ENCODE peak calls at places on chromosomes 3 and 15, in ten cellular contexts. V is dorsolateral prefrontal cortex, D is HFF-Myc, F is right lobe of liver, E is uterus, X is osteocyte, P is PC-3, S is nephron progenitor cell, A is A673, B is foreskin keratinocyte. M is an unnamed sample.

GRCh38 chr3:115784739-115785571 is 161.6 kb downstream of the GAP43 start:
- DNase-seq in A (no peak), V (no peak), P (peak; percentile 26), E (no peak), S (no peak), X (no peak), D (peak; percentile 95), F (no peak), B (no peak), M (no peak)

GRCh38 chr3:156776046-156776445 is 50.1 kb upstream of the LEKR1 start:
- DNase-seq in X (no peak), E (no peak), B (no peak), D (no peak), P (no peak), V (no peak), F (no peak), A (no peak), S (no peak), M (no peak)

GRCh38 chr3:197598404-197598980 is 42.7 kb upstream of the BDH1 start:
- DNase-seq in E (no peak), V (no peak), P (no peak), X (peak; percentile 48), S (no peak), A (no peak), B (no peak), F (no peak), D (no peak), M (no peak)

GRCh38 chr3:147398841-147399534 is 7.4 kb downstream of the ZIC4 start:
- DNase-seq in B (no peak), A (no peak), P (peak; percentile 44), S (no peak), X (no peak), V (no peak), E (no peak), D (no peak), F (no peak), M (no peak)

GRCh38 chr3:54564374-54564925 is 363.4 kb downstream of the LRTM1 start:
- DNase-seq in S (no peak), V (no peak), A (no peak), D (no peak), P (no peak), E (no peak), X (peak; percentile 51), B (peak; percentile 5), F (no peak), M (no peak)

GRCh38 chr3:25056-25455 is 171.5 kb upstream of the CHL1 start:
- DNase-seq in S (no peak), B (no peak), X (no peak), F (no peak), D (no peak), E (no peak), V (no peak), A (no peak), P (no peak), M (no peak)

GRCh38 chr3:24854748-24855147 is 360.1 kb upstream of the THRB start:
- DNase-seq in X (no peak), B (no peak), E (no peak), S (no peak), D (no peak), V (no peak), F (no peak), P (no peak), A (no peak), M (no peak)

GRCh38 chr3:47370887-47371697 is 9.7 kb upstream of the PTPN23 start:
- DNase-seq in X (no peak), B (no peak), P (no peak), V (no peak), S (peak; percentile 44), D (no peak), F (peak; percentile 43), E (no peak), A (no peak), M (no peak)

GRCh38 chr3:122786067-122786466 is 7.6 kb downstream of the HSPBAP1 start:
- DNase-seq in B (peak; percentile 35), S (no peak), V (no peak), A (no peak), F (no peak), P (peak; percentile 82), X (no peak), D (peak; percentile 19), E (no peak), M (no peak)

GRCh38 chr3:86976206-86976605 is 14.7 kb downstream of the VGLL3 start:
- DNase-seq in F (no peak), V (no peak), P (no peak), A (no peak), X (no peak), D (no peak), S (no peak), B (no peak), E (no peak), M (no peak)

GRCh38 chr3:155753038-155753647 is 8.3 kb upstream of the PLCH1 start:
- DNase-seq in P (peak; percentile 67), V (no peak), F (no peak), X (no peak), E (no peak), A (peak; percentile 54), B (no peak), S (no peak), D (no peak), M (no peak)

GRCh38 chr3:44624696-44625528 is at the start of gene ZNF197:
- DNase-seq in E (peak; percentile 81), A (peak; percentile 90), S (peak; percentile 83), D (peak; percentile 87), X (peak; percentile 92), F (peak; percentile 82), V (peak; percentile 93), B (peak; percentile 77), P (peak; percentile 91), M (peak; percentile 53)

GRCh38 chr15:28106294-28107110 is 7.4 kb upstream of the OCA2 start:
- DNase-seq in V (no peak), X (no peak), F (no peak), P (no peak), A (peak; percentile 26), S (peak; percentile 71), D (no peak), B (no peak), E (no peak), M (no peak)

DNA sequence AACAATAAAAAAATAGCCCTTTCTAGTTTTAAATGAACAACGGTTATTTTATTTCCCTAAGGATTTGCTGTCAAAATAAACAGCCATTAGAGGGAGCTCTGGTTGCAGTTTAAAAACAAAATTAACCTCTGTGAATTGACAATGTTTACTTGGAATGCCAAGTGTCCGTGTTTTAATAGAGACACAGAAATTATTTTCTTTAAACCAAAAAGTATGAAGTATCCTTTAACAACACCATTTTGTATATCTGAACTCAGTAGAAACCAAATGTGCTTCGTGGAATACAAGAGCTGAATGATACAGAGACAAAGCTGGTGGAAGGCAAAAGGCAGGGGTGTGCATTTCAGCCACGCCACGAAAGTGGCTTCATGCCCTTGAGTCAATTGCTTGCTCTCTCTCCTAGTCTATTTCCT is 74.4 kb downstream of the MOBP start:
- DNase-seq in S (no peak), X (no peak), F (no peak), B (no peak), D (no peak), V (no peak), E (no peak), P (peak; percentile 64), A (peak; percentile 19), M (no peak)
- TF ChIP-seq CTCF in S (peak; percentile 38), X (peak; percentile 43), F (peak; percentile 65), B (peak; percentile 77), D (peak; percentile 34), V (peak; percentile 67), E (peak; percentile 13), P (peak; percentile 91), A (peak; percentile 51), M (peak; percentile 58)

GRCh38 chr15:87033056-87033455 is 953.4 kb downstream of the AGBL1 start:
- DNase-seq in V (no peak), X (no peak), B (no peak), A (no peak), D (no peak), S (peak; percentile 2), E (no peak), F (no peak), P (peak; percentile 46), M (no peak)
- TF ChIP-seq CTCF in V (peak; percentile 41), X (peak; percentile 14), B (peak; percentile 34), A (no peak), D (peak; percentile 11), S (peak; percentile 42), E (no peak), F (no peak), P (peak; percentile 43), M (peak; percentile 35)

GRCh38 chr3:192186508-192186907 is 540.8 kb downstream of the FGF12 start:
- DNase-seq in D (no peak), B (no peak), E (no peak), A (no peak), V (no peak), X (no peak), F (no peak), S (no peak), P (no peak), M (no peak)

GRCh38 chr3:192194081-192194480 is 533.3 kb downstream of the FGF12 start:
- DNase-seq in F (no peak), A (no peak), S (no peak), E (no peak), P (no peak), V (no peak), D (no peak), X (no peak), B (no peak), M (peak; percentile 93)

GRCh38 chr3:192183109-192183508 is 544.2 kb downstream of the FGF12 start:
- DNase-seq in E (no peak), F (no peak), P (no peak), D (no peak), V (no peak), B (no peak), A (no peak), X (no peak), S (no peak), M (no peak)

GRCh38 chr3:192187485-192188051 is 539.8 kb downstream of the FGF12 start:
- DNase-seq in X (no peak), S (no peak), D (no peak), E (no peak), P (no peak), A (peak; percentile 17), B (no peak), V (no peak), F (no peak), M (no peak)

GRCh38 chr3:192188218-192188835 is 539.0 kb downstream of the FGF12 start:
- DNase-seq in A (peak; percentile 71), F (peak; percentile 67), B (no peak), S (peak; percentile 68), V (peak; percentile 7), E (peak; percentile 39), D (no peak), P (peak; percentile 71), X (no peak), M (peak; percentile 11)
- TF ChIP-seq CTCF in A (peak; percentile 83), F (peak; percentile 81), B (peak; percentile 73), S (peak; percentile 72), V (peak; percentile 39), E (peak; percentile 6), D (peak; percentile 57), P (peak; percentile 88), X (peak; percentile 49), M (peak; percentile 81)

DNA sequence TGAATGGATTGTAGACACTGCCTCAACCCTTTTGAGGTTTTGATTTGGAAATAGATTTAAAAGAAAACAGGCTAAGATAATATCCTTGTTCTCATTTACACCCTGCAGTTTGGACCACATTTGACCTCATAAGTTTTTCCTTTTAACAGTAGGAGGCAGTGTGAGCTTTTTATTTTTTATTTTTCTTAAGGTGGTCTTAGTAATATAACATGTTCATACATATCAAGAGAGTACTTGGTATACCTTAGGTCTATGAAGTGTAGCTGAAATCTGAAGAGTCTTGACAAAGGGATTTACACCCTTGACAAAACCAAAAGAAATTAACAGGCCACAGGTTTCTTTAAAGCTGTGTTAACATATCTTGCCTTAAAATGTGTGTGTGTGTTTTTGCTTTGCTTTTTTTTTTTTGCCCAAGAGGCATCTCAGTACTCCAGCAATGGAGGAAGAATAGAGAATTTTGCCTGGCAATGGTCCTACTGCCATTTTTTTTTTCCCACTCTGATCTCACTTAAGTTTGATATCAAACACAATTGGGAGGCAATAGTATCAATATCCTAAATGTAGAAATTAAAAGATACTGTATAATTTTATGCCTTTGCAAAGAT is 3.3 kb downstream of the RAP2B start:
- DNase-seq in E (no peak), X (no peak), F (no peak), V (no peak), P (peak; percentile 33), D (no peak), A (peak; percentile 66), S (no peak), B (no peak), M (no peak)
- TF ChIP-seq CTCF in E (no peak), X (peak; percentile 57), F (peak; percentile 22), V (peak; percentile 17), P (peak; percentile 68), D (peak; percentile 11), A (peak; percentile 62), S (peak; percentile 25), B (peak; percentile 49), M (peak; percentile 34)

M was measured in retinal pigment epithelial cell.